ENCODE peak calls at places on chromosome 7, in ten cellular contexts. P is NCI-H2081 treated with DMSO at 0.1 percent for 48 hours; Y is AG10803; N is right atrium auricular region; T is astrocyte of the hippocampus; D is naive thymus-derived CD8-positive, alpha-beta T cell; Q is neural progenitor cell; I is DMS53; S is caudate nucleus; E is NCI-H1105. B is an unnamed sample.
A peak's percentile ranks its signal among the peaks of the same experiment; 100 is the strongest.

GRCh38 chr7:481219-481930 is 38.3 kb downstream of the PDGFA start:
- DNase-seq in P (no peak), Y (no peak), T (no peak), D (no peak), I (no peak), N (no peak), Q (no peak), E (no peak), S (no peak), B (no peak)

GRCh38 chr7:98930921-98931320 is 52.6 kb downstream of the TRRAP start:
- DNase-seq in E (no peak), D (no peak), Y (no peak), N (no peak), S (no peak), T (peak; percentile 24), Q (no peak), P (no peak), I (no peak), B (peak; percentile 3)

GRCh38 chr7:44867073-44867990 is 18.0 kb downstream of the PURB start:
- DNase-seq in N (no peak), S (no peak), Q (no peak), E (no peak), Y (peak; percentile 82), P (no peak), D (no peak), I (peak; percentile 89), T (peak; percentile 86), B (peak; percentile 89)

GRCh38 chr7:33805630-33806233 is 99.6 kb upstream of the BMPER start:
- DNase-seq in I (no peak), S (no peak), Y (peak; percentile 61), T (peak; percentile 75), Q (no peak), D (no peak), N (no peak), E (no peak), P (no peak), B (peak; percentile 85)

GRCh38 chr7:148382585-148382984 is 208.0 kb upstream of the C7orf33 start:
- DNase-seq in Y (no peak), D (no peak), T (no peak), E (no peak), I (no peak), Q (no peak), S (no peak), N (no peak), P (no peak), B (no peak)

GRCh38 chr7:25431956-25432355 is 203.7 kb upstream of the NPVF start:
- DNase-seq in T (no peak), P (no peak), I (no peak), N (no peak), D (no peak), E (no peak), Y (no peak), S (no peak), Q (no peak), B (no peak)

GRCh38 chr7:1357601-1358271 is 101.5 kb downstream of the MICALL2 start:
- DNase-seq in Q (no peak), T (no peak), S (no peak), Y (no peak), E (no peak), P (no peak), D (no peak), I (peak; percentile 62), N (no peak), B (no peak)

GRCh38 chr7:105621617-105622016 is 40.3 kb upstream of the EFCAB10 start:
- DNase-seq in I (no peak), P (no peak), S (no peak), D (no peak), N (no peak), Q (no peak), T (peak; percentile 80), E (no peak), Y (peak; percentile 68), B (no peak)

B was measured in M059J.